ENCODE peak calls at places on chromosomes 1 and 21, in nine cellular contexts. One of them, this sample, is unnamed.
A peak's percentile ranks its signal among the peaks of the same experiment; 100 is the strongest.

GRCh38 chr1:2803086-2803930 is 1.8 kb upstream of the TTC34 start:
- DNase-seq in IMR-90: no peak
- DNase-seq in cardiac muscle cell: no peak
- DNase-seq in prostate gland: no peak
- DNase-seq in esophagus squamous epithelium: no peak
- DNase-seq in heart left ventricle: no peak
- DNase-seq in GM23248: no peak
- DNase-seq in lower lobe of right lung: peak; percentile 33
- DNase-seq in PC-9: no peak
- DNase-seq in this sample: no peak

GRCh38 chr1:14949270-14949835 is 204.2 kb upstream of the TMEM51 start:
- DNase-seq in IMR-90: no peak
- DNase-seq in cardiac muscle cell: no peak
- DNase-seq in prostate gland: no peak
- DNase-seq in esophagus squamous epithelium: no peak
- DNase-seq in heart left ventricle: no peak
- DNase-seq in GM23248: no peak
- DNase-seq in lower lobe of right lung: no peak
- DNase-seq in PC-9: no peak
- DNase-seq in this sample: no peak

GRCh38 chr1:183801649-183802048 is 3.3 kb upstream of the RGL1 start:
- DNase-seq in IMR-90: no peak
- DNase-seq in cardiac muscle cell: no peak
- DNase-seq in prostate gland: no peak
- DNase-seq in esophagus squamous epithelium: no peak
- DNase-seq in heart left ventricle: no peak
- DNase-seq in GM23248: no peak
- DNase-seq in lower lobe of right lung: no peak
- DNase-seq in PC-9: no peak
- DNase-seq in this sample: no peak

GRCh38 chr1:230427981-230428380 is 1.8 kb upstream of the PGBD5 start:
- DNase-seq in IMR-90: no peak
- DNase-seq in cardiac muscle cell: no peak
- DNase-seq in prostate gland: no peak
- DNase-seq in esophagus squamous epithelium: no peak
- DNase-seq in heart left ventricle: no peak
- DNase-seq in GM23248: no peak
- DNase-seq in lower lobe of right lung: no peak
- DNase-seq in PC-9: no peak
- DNase-seq in this sample: no peak

GRCh38 chr1:163013826-163014600 is 55.1 kb upstream of the RGS4 start:
- DNase-seq in IMR-90: no peak
- DNase-seq in cardiac muscle cell: no peak
- DNase-seq in prostate gland: no peak
- DNase-seq in esophagus squamous epithelium: no peak
- DNase-seq in heart left ventricle: no peak
- DNase-seq in GM23248: no peak
- DNase-seq in lower lobe of right lung: no peak
- DNase-seq in PC-9: no peak
- DNase-seq in this sample: no peak

GRCh38 chr1:197268012-197268411 is at the start of gene CRB1:
- DNase-seq in IMR-90: no peak
- DNase-seq in cardiac muscle cell: peak; percentile 6
- DNase-seq in prostate gland: no peak
- DNase-seq in esophagus squamous epithelium: no peak
- DNase-seq in heart left ventricle: no peak
- DNase-seq in GM23248: peak; percentile 2
- DNase-seq in lower lobe of right lung: no peak
- DNase-seq in PC-9: no peak
- DNase-seq in this sample: no peak

GRCh38 chr1:94069649-94070285 is 51.2 kb downstream of the ABCA4 start:
- DNase-seq in IMR-90: peak; percentile 31
- DNase-seq in cardiac muscle cell: no peak
- DNase-seq in prostate gland: peak; percentile 62
- DNase-seq in esophagus squamous epithelium: no peak
- DNase-seq in heart left ventricle: no peak
- DNase-seq in GM23248: no peak
- DNase-seq in lower lobe of right lung: no peak
- DNase-seq in PC-9: no peak
- DNase-seq in this sample: no peak

GRCh38 chr1:38587734-38588133 is 271.8 kb downstream of the RRAGC start:
- DNase-seq in IMR-90: no peak
- DNase-seq in cardiac muscle cell: no peak
- DNase-seq in prostate gland: no peak
- DNase-seq in esophagus squamous epithelium: no peak
- DNase-seq in heart left ventricle: peak; percentile 37
- DNase-seq in GM23248: no peak
- DNase-seq in lower lobe of right lung: no peak
- DNase-seq in PC-9: no peak
- DNase-seq in this sample: no peak

GRCh38 chr1:107622975-107623374 is 342.0 kb downstream of the VAV3 start:
- DNase-seq in IMR-90: peak; percentile 23
- DNase-seq in cardiac muscle cell: no peak
- DNase-seq in prostate gland: no peak
- DNase-seq in esophagus squamous epithelium: no peak
- DNase-seq in heart left ventricle: no peak
- DNase-seq in GM23248: peak; percentile 79
- DNase-seq in lower lobe of right lung: no peak
- DNase-seq in PC-9: no peak
- DNase-seq in this sample: no peak

GRCh38 chr1:3238705-3239278 is 169.8 kb downstream of the PRDM16 start:
- DNase-seq in IMR-90: no peak
- DNase-seq in cardiac muscle cell: no peak
- DNase-seq in prostate gland: no peak
- DNase-seq in esophagus squamous epithelium: no peak
- DNase-seq in heart left ventricle: no peak
- DNase-seq in GM23248: no peak
- DNase-seq in lower lobe of right lung: no peak
- DNase-seq in PC-9: no peak
- DNase-seq in this sample: no peak

GRCh38 chr21:44985441-44986401 is 45.9 kb downstream of the SLX9 start:
- DNase-seq in IMR-90: no peak
- DNase-seq in cardiac muscle cell: no peak
- DNase-seq in prostate gland: no peak
- DNase-seq in esophagus squamous epithelium: no peak
- DNase-seq in heart left ventricle: no peak
- DNase-seq in GM23248: no peak
- DNase-seq in lower lobe of right lung: peak; percentile 41
- DNase-seq in PC-9: no peak
- DNase-seq in this sample: no peak

GRCh38 chr21:38258803-38259485 is 2.2 kb downstream of the KCNJ15 start:
- DNase-seq in IMR-90: peak; percentile 98
- DNase-seq in cardiac muscle cell: peak; percentile 95
- DNase-seq in prostate gland: no peak
- DNase-seq in esophagus squamous epithelium: no peak
- DNase-seq in heart left ventricle: no peak
- DNase-seq in GM23248: peak; percentile 56
- DNase-seq in lower lobe of right lung: no peak
- DNase-seq in PC-9: no peak
- DNase-seq in this sample: no peak

GRCh38 chr21:29538115-29538514 is 239.4 kb downstream of the BACH1 start:
- DNase-seq in IMR-90: peak; percentile 79
- DNase-seq in cardiac muscle cell: peak; percentile 41
- DNase-seq in prostate gland: no peak
- DNase-seq in esophagus squamous epithelium: no peak
- DNase-seq in heart left ventricle: no peak
- DNase-seq in GM23248: peak; percentile 55
- DNase-seq in lower lobe of right lung: no peak
- DNase-seq in PC-9: no peak
- DNase-seq in this sample: no peak

GRCh38 chr1:117653732-117654484 is 48.1 kb downstream of the TENT5C start:
- DNase-seq in IMR-90: no peak
- DNase-seq in cardiac muscle cell: no peak
- DNase-seq in prostate gland: no peak
- DNase-seq in esophagus squamous epithelium: no peak
- DNase-seq in heart left ventricle: no peak
- DNase-seq in GM23248: no peak
- DNase-seq in lower lobe of right lung: no peak
- DNase-seq in PC-9: no peak
- DNase-seq in this sample: no peak

GRCh38 chr1:171429137-171429536 is 56.2 kb upstream of the PRRC2C start:
- DNase-seq in IMR-90: no peak
- DNase-seq in cardiac muscle cell: no peak
- DNase-seq in prostate gland: no peak
- DNase-seq in esophagus squamous epithelium: no peak
- DNase-seq in heart left ventricle: no peak
- DNase-seq in GM23248: no peak
- DNase-seq in lower lobe of right lung: no peak
- DNase-seq in PC-9: no peak
- DNase-seq in this sample: no peak

GRCh38 chr1:171424494-171424893 is 60.8 kb upstream of the PRRC2C start:
- DNase-seq in IMR-90: no peak
- DNase-seq in cardiac muscle cell: no peak
- DNase-seq in prostate gland: no peak
- DNase-seq in esophagus squamous epithelium: no peak
- DNase-seq in heart left ventricle: no peak
- DNase-seq in GM23248: no peak
- DNase-seq in lower lobe of right lung: no peak
- DNase-seq in PC-9: no peak
- DNase-seq in this sample: no peak

GRCh38 chr1:171422489-171422888 is 62.8 kb upstream of the PRRC2C start:
- DNase-seq in IMR-90: peak; percentile 62
- DNase-seq in cardiac muscle cell: peak; percentile 19
- DNase-seq in prostate gland: no peak
- DNase-seq in esophagus squamous epithelium: no peak
- DNase-seq in heart left ventricle: no peak
- DNase-seq in GM23248: peak; percentile 57
- DNase-seq in lower lobe of right lung: no peak
- DNase-seq in PC-9: no peak
- DNase-seq in this sample: no peak

GRCh38 chr1:171427852-171428471 is 57.4 kb upstream of the PRRC2C start:
- DNase-seq in IMR-90: no peak
- DNase-seq in cardiac muscle cell: no peak
- DNase-seq in prostate gland: no peak
- DNase-seq in esophagus squamous epithelium: no peak
- DNase-seq in heart left ventricle: no peak
- DNase-seq in GM23248: no peak
- DNase-seq in lower lobe of right lung: no peak
- DNase-seq in PC-9: no peak
- DNase-seq in this sample: no peak

DNA sequence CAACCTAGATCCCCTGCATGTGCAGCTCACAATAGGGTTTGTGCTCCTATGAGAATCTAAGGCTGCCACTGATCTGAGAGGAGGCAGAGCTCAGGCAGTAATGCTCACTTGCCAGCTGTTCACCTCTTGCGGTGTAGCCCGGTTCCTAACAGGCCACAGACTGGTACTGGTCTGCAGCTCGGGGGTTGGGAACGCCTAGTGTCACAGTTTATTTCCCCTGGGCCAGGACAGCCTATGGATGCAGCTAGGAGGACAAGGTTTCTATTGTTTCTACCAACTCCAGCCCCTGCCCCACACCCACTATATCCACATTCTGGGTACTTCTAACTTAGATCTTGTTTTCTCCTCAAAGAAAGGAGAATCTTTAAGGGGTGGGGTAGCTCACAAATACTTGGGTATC is 58.7 kb upstream of the PRRC2C start:
- DNase-seq in IMR-90: no peak
- DNase-seq in cardiac muscle cell: no peak
- DNase-seq in prostate gland: no peak
- DNase-seq in esophagus squamous epithelium: no peak
- DNase-seq in heart left ventricle: no peak
- DNase-seq in GM23248: no peak
- DNase-seq in lower lobe of right lung: no peak
- DNase-seq in PC-9: no peak
- DNase-seq in this sample: no peak
- H3K9me3 ChIP-seq in IMR-90: peaks cover 5% of the 10 kb centered on the region
- H3K9me3 ChIP-seq in cardiac muscle cell: no peaks in the 10 kb centered on the region
- H3K9me3 ChIP-seq in prostate gland: no peaks in the 10 kb centered on the region
- H3K9me3 ChIP-seq in esophagus squamous epithelium: no peaks in the 10 kb centered on the region
- H3K9me3 ChIP-seq in heart left ventricle: no peaks in the 10 kb centered on the region
- H3K9me3 ChIP-seq in GM23248: no peaks in the 10 kb centered on the region
- H3K9me3 ChIP-seq in lower lobe of right lung: no peaks in the 10 kb centered on the region
- H3K9me3 ChIP-seq in PC-9: no peaks in the 10 kb centered on the region
- H3K9me3 ChIP-seq in this sample: no peaks in the 10 kb centered on the region

DNA sequence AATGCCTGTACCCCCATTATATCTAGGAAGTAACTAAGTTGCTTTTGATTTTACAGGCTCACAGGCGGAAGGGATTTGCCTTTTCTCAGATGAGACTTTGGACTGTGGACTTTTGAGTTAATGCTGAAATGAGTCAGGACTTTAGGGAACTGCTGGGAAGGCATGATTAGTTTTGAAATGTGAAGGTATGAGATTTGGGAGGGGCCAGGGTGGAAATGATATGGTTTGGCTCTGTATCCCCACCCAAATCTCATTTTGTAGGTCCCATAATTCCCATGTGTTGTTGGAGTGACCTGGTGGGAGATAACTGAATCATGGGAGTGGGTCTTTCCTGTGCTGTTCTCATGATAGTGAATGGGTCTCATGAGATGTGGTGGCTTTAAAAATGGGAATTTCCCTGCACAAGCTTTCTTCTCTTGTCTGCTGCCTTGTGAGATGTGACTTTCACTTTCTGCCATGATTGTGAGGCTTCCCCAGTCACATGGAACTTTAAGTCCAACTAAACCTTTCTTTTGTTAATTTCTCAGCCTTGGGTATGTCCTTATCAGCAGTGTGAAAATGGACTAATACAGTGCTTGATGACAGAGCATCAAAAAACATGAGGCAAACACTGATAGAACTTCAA is 1119.5 kb downstream of the PLA2G4A start:
- DNase-seq in IMR-90: no peak
- DNase-seq in cardiac muscle cell: no peak
- DNase-seq in prostate gland: no peak
- DNase-seq in esophagus squamous epithelium: no peak
- DNase-seq in heart left ventricle: no peak
- DNase-seq in GM23248: no peak
- DNase-seq in lower lobe of right lung: no peak
- DNase-seq in PC-9: no peak
- DNase-seq in this sample: no peak
- H3K9me3 ChIP-seq in IMR-90: peaks cover 3% of the 10 kb centered on the region
- H3K9me3 ChIP-seq in cardiac muscle cell: peaks cover 4% of the 10 kb centered on the region
- H3K9me3 ChIP-seq in prostate gland: no peaks in the 10 kb centered on the region
- H3K9me3 ChIP-seq in esophagus squamous epithelium: no peaks in the 10 kb centered on the region
- H3K9me3 ChIP-seq in heart left ventricle: peaks cover 40% of the 10 kb centered on the region
- H3K9me3 ChIP-seq in GM23248: no peaks in the 10 kb centered on the region
- H3K9me3 ChIP-seq in lower lobe of right lung: peaks cover 30% of the 10 kb centered on the region
- H3K9me3 ChIP-seq in PC-9: peaks cover 5% of the 10 kb centered on the region
- H3K9me3 ChIP-seq in this sample: no peaks in the 10 kb centered on the region

DNA sequence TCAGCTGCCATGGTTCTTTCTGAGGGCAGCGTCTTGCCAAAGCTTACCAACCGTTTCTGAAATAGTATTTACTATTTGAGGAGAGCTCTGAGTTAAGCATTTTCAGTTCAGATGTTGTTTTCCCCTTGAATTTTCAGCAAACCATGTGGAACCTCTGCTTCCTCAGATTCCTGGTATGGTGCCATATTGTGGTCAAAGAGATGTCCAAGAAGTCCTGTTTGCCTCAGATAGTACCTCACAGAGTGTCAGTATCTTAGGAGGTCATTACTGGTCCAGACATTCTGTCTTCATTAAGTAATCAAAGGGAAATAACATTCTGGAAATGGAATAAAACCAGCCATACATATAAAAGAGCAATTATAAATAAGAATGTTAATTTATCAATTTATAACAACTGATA is 36.6 kb downstream of the VANGL2 start:
- DNase-seq in IMR-90: no peak
- DNase-seq in cardiac muscle cell: peak; percentile 39
- DNase-seq in prostate gland: no peak
- DNase-seq in esophagus squamous epithelium: no peak
- DNase-seq in heart left ventricle: no peak
- DNase-seq in GM23248: no peak
- DNase-seq in lower lobe of right lung: no peak
- DNase-seq in PC-9: no peak
- DNase-seq in this sample: no peak
- H3K9me3 ChIP-seq in IMR-90: no peaks in the 10 kb centered on the region
- H3K9me3 ChIP-seq in cardiac muscle cell: no peaks in the 10 kb centered on the region
- H3K9me3 ChIP-seq in prostate gland: no peaks in the 10 kb centered on the region
- H3K9me3 ChIP-seq in esophagus squamous epithelium: no peaks in the 10 kb centered on the region
- H3K9me3 ChIP-seq in heart left ventricle: no peaks in the 10 kb centered on the region
- H3K9me3 ChIP-seq in GM23248: no peaks in the 10 kb centered on the region
- H3K9me3 ChIP-seq in lower lobe of right lung: no peaks in the 10 kb centered on the region
- H3K9me3 ChIP-seq in PC-9: no peaks in the 10 kb centered on the region
- H3K9me3 ChIP-seq in this sample: no peaks in the 10 kb centered on the region

GRCh38 chr1:165354739-165355138 is 1.8 kb downstream of the LMX1A start:
- DNase-seq in IMR-90: no peak
- DNase-seq in cardiac muscle cell: no peak
- DNase-seq in prostate gland: no peak
- DNase-seq in esophagus squamous epithelium: no peak
- DNase-seq in heart left ventricle: no peak
- DNase-seq in GM23248: no peak
- DNase-seq in lower lobe of right lung: no peak
- DNase-seq in PC-9: no peak
- DNase-seq in this sample: no peak
- H3K9me3 ChIP-seq in IMR-90: no peaks in the 10 kb centered on the region
- H3K9me3 ChIP-seq in cardiac muscle cell: no peaks in the 10 kb centered on the region
- H3K9me3 ChIP-seq in prostate gland: no peaks in the 10 kb centered on the region
- H3K9me3 ChIP-seq in esophagus squamous epithelium: no peaks in the 10 kb centered on the region
- H3K9me3 ChIP-seq in heart left ventricle: no peaks in the 10 kb centered on the region
- H3K9me3 ChIP-seq in GM23248: no peaks in the 10 kb centered on the region
- H3K9me3 ChIP-seq in lower lobe of right lung: no peaks in the 10 kb centered on the region
- H3K9me3 ChIP-seq in PC-9: no peaks in the 10 kb centered on the region
- H3K9me3 ChIP-seq in this sample: no peaks in the 10 kb centered on the region